ENCODE peak calls at places on chromosomes 3 and 15, in seven cellular contexts. R, K, O, T, M, N and C are unnamed samples.
A peak's percentile ranks its signal among the peaks of the same experiment; 100 is the strongest.

GRCh38 chr3:15610083-15610482 is 8.5 kb downstream of the BTD start:
- DNase-seq in R (no peak), K (no peak), O (no peak), T (no peak), M (no peak), N (no peak), C (peak; percentile 91)

GRCh38 chr3:83523470-83524073 is 1435.2 kb upstream of the CADM2 start:
- DNase-seq in R (no peak), K (no peak), O (peak; percentile 62), T (peak; percentile 14), M (peak; percentile 29), N (no peak), C (peak; percentile 69)

GRCh38 chr3:100256724-100257123 is 4.1 kb upstream of the TBC1D23 start:
- DNase-seq in R (no peak), K (no peak), O (peak; percentile 59), T (peak; percentile 5), M (no peak), N (no peak), C (no peak)

GRCh38 chr15:67085818-67086649 is 20.6 kb downstream of the SMAD3 start:
- DNase-seq in R (peak; percentile 77), K (no peak), O (no peak), T (no peak), M (peak; percentile 57), N (no peak), C (no peak)

GRCh38 chr3:33363113-33363800 is 76.9 kb downstream of the UBP1 start:
- DNase-seq in R (no peak), K (no peak), O (no peak), T (no peak), M (no peak), N (no peak), C (no peak)

GRCh38 chr15:77495806-77496589 is 75.3 kb downstream of the HMG20A start:
- DNase-seq in R (no peak), K (no peak), O (no peak), T (no peak), M (no peak), N (no peak), C (no peak)

GRCh38 chr3:46646700-46647099 is 34.4 kb downstream of the FAM240A start:
- DNase-seq in R (no peak), K (no peak), O (no peak), T (no peak), M (no peak), N (no peak), C (no peak)

GRCh38 chr3:113250566-113250965 is 39.2 kb downstream of the BOC start:
- DNase-seq in R (no peak), K (no peak), O (no peak), T (no peak), M (no peak), N (no peak), C (no peak)